ENCODE peak calls at places on chromosome 4, in five cellular contexts. A is cardiac muscle cell; X is aorta; Y is CD8-positive, alpha-beta T cell; P is neural progenitor cell. Q is an unnamed sample.

GRCh38 chr4:150849016-150849415 is 166.1 kb downstream of the LRBA start:
- DNase-seq in A (no peak), X (no peak), Y (no peak), P (no peak), Q (no peak)

GRCh38 chr4:6900181-6900812 is 9.3 kb upstream of the TBC1D14 start:
- DNase-seq in A (no peak), X (no peak), Y (no peak), P (no peak), Q (no peak)

GRCh38 chr4:39043697-39044363 is 11.6 kb upstream of the TMEM156 start:
- DNase-seq in A (peak; percentile 60), X (no peak), Y (no peak), P (no peak), Q (no peak)

GRCh38 chr4:114659386-114660008 is 60.9 kb downstream of the UGT8 start:
- DNase-seq in A (peak; percentile 76), X (no peak), Y (no peak), P (peak; percentile 79), Q (peak; percentile 5)

GRCh38 chr4:150961566-150961965 is 53.5 kb downstream of the LRBA start:
- DNase-seq in A (no peak), X (no peak), Y (no peak), P (no peak), Q (no peak)

GRCh38 chr4:109820563-109820962 is 5.0 kb downstream of the GAR1 start:
- DNase-seq in A (peak; percentile 87), X (no peak), Y (no peak), P (no peak), Q (no peak)

GRCh38 chr4:8912506-8912905 is 40.9 kb upstream of the HMX1 start:
- DNase-seq in A (no peak), X (peak; percentile 45), Y (no peak), P (no peak), Q (no peak)

GRCh38 chr4:189177130-189177529 is 763.5 kb upstream of the FRG1 start:
- DNase-seq in A (no peak), X (no peak), Y (no peak), P (no peak), Q (no peak)

GRCh38 chr4:40579983-40580382 is 49.7 kb downstream of the RBM47 start:
- DNase-seq in A (peak; percentile 34), X (no peak), Y (no peak), P (no peak), Q (no peak)

GRCh38 chr4:38909015-38909414 is 41.4 kb downstream of the FAM114A1 start:
- DNase-seq in A (no peak), X (no peak), Y (no peak), P (no peak), Q (no peak)

DNA sequence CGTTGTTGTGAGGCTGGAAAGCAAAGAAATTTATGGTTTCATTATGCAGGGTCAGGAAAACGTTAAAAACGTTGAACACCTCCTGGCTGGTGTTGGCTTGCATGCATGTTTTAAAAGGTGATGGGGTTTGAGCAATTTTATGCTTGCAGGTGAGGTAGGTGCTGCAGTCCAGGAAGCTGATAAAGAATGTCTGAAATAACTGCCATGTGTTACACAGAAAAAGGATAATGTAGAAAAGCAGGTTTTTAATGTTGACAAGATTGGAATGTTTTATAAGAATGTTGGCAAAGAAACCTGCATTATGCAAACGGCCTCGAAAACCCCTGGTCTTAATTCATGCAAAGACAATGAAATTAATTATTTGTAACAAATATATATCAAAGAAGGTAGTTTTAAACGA is 723.7 kb upstream of the AGA start:
- DNase-seq in A (no peak), X (no peak), Y (no peak), P (no peak), Q (no peak)
- H3K4me1 ChIP-seq in A (no peaks in the 10 kb centered on the region), X (no peaks in the 10 kb centered on the region), Y (no peaks in the 10 kb centered on the region), P (no peaks in the 10 kb centered on the region), Q (no peaks in the 10 kb centered on the region)

GRCh38 chr4:147814334-147814733 is 82.4 kb downstream of the ARHGAP10 start:
- DNase-seq in A (no peak), X (no peak), Y (no peak), P (no peak), Q (no peak)
- H3K27ac ChIP-seq in A (no peak overlapping the region), X (no peak overlapping the region), Y (no peak overlapping the region), P (no peak overlapping the region), Q (no peak overlapping the region)

GRCh38 chr4:52248836-52249235 is 197.7 kb downstream of the SPATA18 start:
- DNase-seq in A (no peak), X (no peak), Y (no peak), P (no peak), Q (no peak)
- H3K4me1 ChIP-seq in A (no peaks in the 10 kb centered on the region), X (peaks cover 13% of the 10 kb centered on the region), Y (no peaks in the 10 kb centered on the region), P (peaks cover 7% of the 10 kb centered on the region), Q (no peaks in the 10 kb centered on the region)

GRCh38 chr4:152352645-152353116 is 183.2 kb downstream of the FBXW7 start:
- DNase-seq in A (peak; percentile 97), X (no peak), Y (no peak), P (peak; percentile 85), Q (peak; percentile 42)

GRCh38 chr4:152351080-152351479 is 184.8 kb downstream of the FBXW7 start:
- DNase-seq in A (no peak), X (no peak), Y (no peak), P (no peak), Q (no peak)

GRCh38 chr4:152352215-152352614 is 183.7 kb downstream of the FBXW7 start:
- DNase-seq in A (no peak), X (no peak), Y (no peak), P (no peak), Q (no peak)

GRCh38 chr4:152346979-152347378 is 188.9 kb downstream of the FBXW7 start:
- DNase-seq in A (no peak), X (no peak), Y (no peak), P (no peak), Q (no peak)

DNA sequence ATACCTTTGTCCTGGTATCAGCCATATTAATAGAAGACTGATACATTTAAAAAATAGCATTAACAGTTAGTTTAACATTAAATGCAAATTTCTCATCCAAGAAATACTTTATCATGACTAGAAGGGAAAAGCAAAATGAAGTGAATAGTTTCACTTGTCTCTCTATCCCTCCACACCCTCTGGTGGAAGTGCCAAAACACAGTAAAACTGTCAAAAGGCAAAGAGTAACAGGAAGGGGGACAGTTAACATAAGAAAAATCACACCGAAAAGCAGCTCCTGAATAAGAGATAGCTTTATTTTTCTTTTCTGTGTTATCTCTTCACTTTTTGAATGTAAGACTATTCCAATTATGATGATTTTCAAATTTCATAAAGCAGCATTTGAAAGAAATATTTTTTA is 187.2 kb downstream of the FBXW7 start:
- DNase-seq in A (no peak), X (no peak), Y (no peak), P (peak; percentile 23), Q (no peak)
- H3K27ac ChIP-seq in A (no peak overlapping the region), X (no peak overlapping the region), Y (no peak overlapping the region), P (no peak overlapping the region), Q (no peak overlapping the region)

DNA sequence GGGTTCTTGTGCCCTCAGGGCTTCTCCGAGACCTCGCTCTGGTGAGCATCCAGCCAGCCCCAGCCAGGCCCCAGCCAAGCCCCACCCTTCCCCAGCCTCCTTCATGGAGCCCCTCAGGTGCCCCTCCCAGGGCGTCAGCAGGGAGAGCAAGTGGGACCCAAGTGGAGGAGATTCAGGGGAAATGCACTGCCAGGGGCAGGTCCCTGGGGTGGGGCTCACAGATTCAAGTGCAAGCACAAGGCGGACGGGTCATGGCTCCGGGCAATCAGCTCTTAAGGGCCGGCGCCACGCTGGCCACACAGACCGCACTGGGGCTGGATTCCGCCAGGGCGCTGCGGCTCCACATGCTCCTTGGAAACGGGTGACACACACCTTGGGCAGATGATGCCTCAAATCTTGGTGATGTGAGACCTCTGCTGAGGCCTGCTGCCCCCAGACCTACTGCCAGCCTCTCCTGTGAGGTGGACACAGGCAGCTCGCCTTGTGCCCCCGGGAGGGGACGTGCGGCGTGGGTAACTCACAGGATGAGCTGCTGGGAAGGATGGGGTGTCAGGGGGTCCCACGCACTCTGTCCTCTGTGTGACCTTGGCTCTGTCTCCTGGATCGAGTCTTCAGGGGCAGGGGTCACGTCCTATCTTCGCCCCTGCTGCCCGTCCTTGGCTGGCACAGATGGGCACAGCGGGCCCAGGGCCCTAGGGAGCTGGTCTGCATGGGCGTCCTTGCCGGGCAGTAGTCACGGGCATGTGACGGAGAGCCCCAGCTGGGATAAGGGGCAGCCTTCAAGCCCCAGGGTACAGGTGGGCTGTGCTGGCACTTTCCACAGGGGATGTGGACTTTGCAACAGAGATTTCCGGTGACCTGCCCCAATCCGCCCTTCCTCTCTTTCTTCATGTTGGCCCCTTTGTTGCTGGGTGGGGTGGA is 17.1 kb downstream of the NAT8L start:
- DNase-seq in A (no peak), X (peak; percentile 70), Y (no peak), P (no peak), Q (peak; percentile 42)
- H3K4me1 ChIP-seq in A (peaks cover 11% of the 10 kb centered on the region), X (no peaks in the 10 kb centered on the region), Y (no peaks in the 10 kb centered on the region), P (peaks cover 7% of the 10 kb centered on the region), Q (no peaks in the 10 kb centered on the region)

DNA sequence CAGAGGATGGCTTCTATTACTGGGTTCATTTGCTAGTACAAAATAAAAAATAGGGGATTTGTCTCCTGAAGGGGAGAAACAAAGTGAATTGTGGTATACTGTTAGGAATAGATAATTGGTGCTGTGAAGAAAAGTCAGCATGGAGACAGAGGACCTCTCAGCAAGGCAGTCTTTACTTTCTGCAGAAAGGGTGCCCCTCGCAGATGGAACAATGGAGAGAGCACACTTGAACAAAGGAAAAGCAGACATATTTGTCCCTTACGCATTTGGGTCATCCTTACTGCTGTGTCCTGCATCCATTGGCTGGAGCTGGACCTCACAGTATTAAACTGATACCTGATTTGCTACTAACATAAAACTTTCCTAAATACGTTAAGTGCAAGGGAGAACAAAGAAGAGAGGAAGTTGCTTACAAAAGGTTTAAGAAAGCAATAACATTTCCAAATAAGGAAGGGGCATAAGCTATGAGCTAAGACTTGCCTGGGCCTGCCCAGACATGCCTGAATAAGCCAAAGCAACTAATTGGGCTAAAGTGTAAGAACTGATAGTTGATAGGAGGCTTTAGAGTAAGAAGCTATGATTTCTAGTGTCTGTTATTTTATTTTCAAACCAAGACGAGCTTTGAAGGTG is 83.8 kb downstream of the CCKAR start:
- DNase-seq in A (no peak), X (no peak), Y (no peak), P (peak; percentile 2), Q (no peak)
- H3K27ac ChIP-seq in A (no peak overlapping the region), X (no peak overlapping the region), Y (no peak overlapping the region), P (peak overlapping the region; percentile 86), Q (no peak overlapping the region)

GRCh38 chr4:26239796-26240195 is 81.0 kb upstream of the RBPJ start:
- DNase-seq in A (no peak), X (no peak), Y (no peak), P (no peak), Q (no peak)
- H3K4me1 ChIP-seq in A (peaks cover 3% of the 10 kb centered on the region), X (peaks cover 2% of the 10 kb centered on the region), Y (no peaks in the 10 kb centered on the region), P (peaks cover 22% of the 10 kb centered on the region), Q (no peaks in the 10 kb centered on the region)